ENCODE peak calls at places on chromosomes 5 and 9, in six cellular contexts. M is H1, Q is GM12878, L is sigmoid colon, C is A549, B is ovary. F is an unnamed sample.
A peak's percentile ranks its signal among the peaks of the same experiment; 100 is the strongest.

GRCh38 chr9:123550012-123550411 is 194.0 kb downstream of the CRB2 start:
- DNase-seq in L (no peak), M (no peak), B (no peak), C (no peak), Q (no peak), F (no peak)

GRCh38 chr9:110382731-110383130 is 45.1 kb upstream of the TXNDC8 start:
- DNase-seq in L (no peak), C (no peak), B (no peak), Q (no peak), M (no peak), F (no peak)

GRCh38 chr5:9529041-9529480 is 16.8 kb downstream of the SEMA5A start:
- DNase-seq in Q (no peak), B (no peak), C (no peak), M (no peak), L (no peak), F (peak; percentile 19)

GRCh38 chr9:37582548-37583157 is 6.5 kb upstream of the FBXO10 start:
- DNase-seq in B (no peak), Q (no peak), M (no peak), L (no peak), C (peak; percentile 43), F (no peak)

GRCh38 chr9:132547976-132548730 is 34.3 kb upstream of the BARHL1 start:
- DNase-seq in B (no peak), M (no peak), L (no peak), C (no peak), Q (no peak), F (no peak)

GRCh38 chr5:135667662-135668061 is 88.9 kb upstream of the CXCL14 start:
- DNase-seq in M (no peak), C (no peak), B (no peak), L (no peak), Q (no peak), F (no peak)

GRCh38 chr9:95509851-95510529 is 6.8 kb downstream of the PTCH1 start:
- DNase-seq in M (no peak), Q (no peak), C (no peak), B (peak; percentile 57), L (no peak), F (peak; percentile 36)

GRCh38 chr5:172862165-172862801 is 28.2 kb downstream of the ERGIC1 start:
- DNase-seq in B (no peak), M (no peak), C (no peak), L (no peak), Q (no peak), F (no peak)

GRCh38 chr9:27471789-27472585 is 52.1 kb upstream of the IFNK start:
- DNase-seq in B (peak; percentile 61), C (no peak), M (no peak), Q (no peak), L (no peak), F (no peak)

GRCh38 chr9:27856054-27856453 is 282.8 kb upstream of the C9orf72 start:
- DNase-seq in M (no peak), L (no peak), C (no peak), Q (no peak), B (no peak), F (no peak)

GRCh38 chr9:120477534-120478001 is 102.4 kb downstream of the CDK5RAP2 start:
- DNase-seq in C (peak; percentile 54), L (peak; percentile 68), B (peak; percentile 73), M (peak; percentile 29), Q (no peak), F (peak; percentile 53)

GRCh38 chr5:92147263-92147662 is 764.1 kb upstream of the ARRDC3 start:
- DNase-seq in L (no peak), M (no peak), C (no peak), B (no peak), Q (no peak), F (no peak)

GRCh38 chr9:37949576-37949975 is 45.6 kb upstream of the SLC25A51 start:
- DNase-seq in C (peak; percentile 33), Q (no peak), M (no peak), B (no peak), L (no peak), F (no peak)

GRCh38 chr9:20028849-20029231 is 240.0 kb upstream of the SLC24A2 start:
- DNase-seq in L (no peak), B (no peak), C (no peak), Q (no peak), M (no peak), F (no peak)

GRCh38 chr9:127333326-127334064 is 63.5 kb upstream of the SLC2A8 start:
- DNase-seq in M (no peak), L (no peak), Q (no peak), B (peak; percentile 50), C (no peak), F (no peak)

GRCh38 chr5:68303038-68303738 is 87.6 kb downstream of the PIK3R1 start:
- DNase-seq in B (no peak), Q (peak; percentile 55), C (no peak), L (no peak), M (no peak), F (no peak)

GRCh38 chr5:59221769-59222168 is 638.9 kb downstream of the RAB3C start:
- DNase-seq in M (no peak), L (no peak), C (no peak), Q (no peak), B (no peak), F (no peak)

GRCh38 chr9:94443039-94443722 is 111.7 kb upstream of the PCAT7 start:
- DNase-seq in C (no peak), M (no peak), L (no peak), Q (no peak), B (no peak), F (no peak)

GRCh38 chr9:136694163-136694864 is 7.1 kb upstream of the AGPAT2 start:
- DNase-seq in B (peak; percentile 54), L (no peak), C (peak; percentile 90), M (no peak), Q (no peak), F (peak; percentile 80)

GRCh38 chr5:61732796-61733195 is 400.7 kb downstream of the ZSWIM6 start:
- DNase-seq in B (peak; percentile 41), C (no peak), L (no peak), M (no peak), Q (no peak), F (no peak)

GRCh38 chr5:61732376-61732775 is 400.3 kb downstream of the ZSWIM6 start:
- DNase-seq in M (no peak), B (peak; percentile 67), L (no peak), C (no peak), Q (no peak), F (no peak)

GRCh38 chr5:61734001-61734400 is 401.9 kb downstream of the ZSWIM6 start:
- DNase-seq in Q (no peak), B (no peak), M (no peak), C (no peak), L (no peak), F (no peak)

GRCh38 chr5:61731946-61732314 is 399.9 kb downstream of the ZSWIM6 start:
- DNase-seq in M (no peak), Q (no peak), B (no peak), C (no peak), L (no peak), F (no peak)

DNA sequence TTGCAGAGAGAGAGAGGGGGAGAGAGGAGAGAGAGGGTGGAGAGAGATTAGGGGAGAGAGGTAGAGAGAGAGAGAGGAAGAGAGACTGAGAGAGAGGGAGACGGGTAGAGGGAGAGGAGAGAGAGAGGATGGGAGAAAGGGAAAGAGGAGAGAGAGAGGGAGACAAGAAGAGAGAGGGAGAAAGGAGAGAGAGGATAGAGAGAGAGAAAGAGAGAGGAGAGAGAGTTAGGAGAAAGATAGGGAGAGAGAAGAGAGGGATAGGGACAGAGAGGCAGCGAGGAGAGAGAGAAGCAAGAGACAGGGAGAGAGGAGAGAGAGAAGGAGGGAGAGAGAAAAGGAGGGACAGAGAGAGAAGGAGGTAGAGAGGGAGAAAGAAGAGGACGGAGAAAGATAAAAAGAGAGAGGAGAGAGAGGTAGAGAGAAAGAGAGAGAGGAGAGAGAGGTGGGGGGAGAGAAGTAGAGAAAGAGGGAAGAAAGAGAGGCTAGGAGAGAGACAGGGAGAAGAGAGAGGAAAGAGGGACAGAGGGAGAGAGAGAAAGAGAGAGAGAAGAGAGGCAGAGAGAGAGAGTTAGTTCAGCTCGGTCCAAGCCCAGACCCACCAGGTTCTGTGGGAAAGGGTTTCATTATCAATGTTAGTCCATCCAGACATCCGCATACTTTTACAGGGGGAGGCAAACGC is 399.3 kb downstream of the ZSWIM6 start:
- DNase-seq in M (no peak), L (no peak), C (no peak), Q (no peak), B (peak; percentile 40), F (no peak)
- TF ChIP-seq POLR2A in M (no peak), L (no peak), C (no peak), Q (no peak), B (no peak), F (no peak)

GRCh38 chr5:122906768-122907167 is 61.4 kb downstream of the SNX24 start:
- DNase-seq in B (no peak), Q (no peak), C (no peak), L (no peak), M (no peak), F (no peak)

GRCh38 chr5:122896598-122897282 is 51.3 kb downstream of the SNX24 start:
- DNase-seq in Q (no peak), C (no peak), B (no peak), M (no peak), L (no peak), F (no peak)

GRCh38 chr5:122902263-122902662 is 56.9 kb downstream of the SNX24 start:
- DNase-seq in B (no peak), M (no peak), Q (no peak), L (no peak), C (no peak), F (no peak)

GRCh38 chr5:122897283-122897602 is 51.8 kb downstream of the SNX24 start:
- DNase-seq in Q (no peak), C (no peak), B (no peak), M (no peak), L (no peak), F (no peak)

DNA sequence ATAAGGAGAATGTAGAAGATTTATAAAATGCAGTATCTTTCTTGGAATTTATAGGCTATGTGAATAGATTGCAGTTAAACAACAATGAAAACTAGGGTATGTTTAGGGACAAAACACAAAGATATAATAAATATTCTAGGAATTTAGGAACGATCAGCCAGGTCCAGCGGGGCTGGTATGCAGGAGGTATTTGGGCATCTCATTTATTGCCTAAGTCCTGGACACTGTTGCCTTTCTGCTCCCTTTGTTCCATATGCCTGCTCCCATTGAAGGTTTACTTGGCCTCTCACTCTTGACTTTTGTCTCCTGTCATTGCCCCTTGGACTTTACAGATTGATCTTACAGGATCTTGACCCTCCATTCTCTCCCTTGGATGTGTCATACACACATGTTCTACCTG is 55.9 kb downstream of the SNX24 start:
- DNase-seq in C (no peak), B (no peak), Q (no peak), L (no peak), M (no peak), F (no peak)
- TF ChIP-seq EP300 in C (no peak), B (no peak), Q (no peak), L (no peak), M (no peak), F (no peak)

DNA sequence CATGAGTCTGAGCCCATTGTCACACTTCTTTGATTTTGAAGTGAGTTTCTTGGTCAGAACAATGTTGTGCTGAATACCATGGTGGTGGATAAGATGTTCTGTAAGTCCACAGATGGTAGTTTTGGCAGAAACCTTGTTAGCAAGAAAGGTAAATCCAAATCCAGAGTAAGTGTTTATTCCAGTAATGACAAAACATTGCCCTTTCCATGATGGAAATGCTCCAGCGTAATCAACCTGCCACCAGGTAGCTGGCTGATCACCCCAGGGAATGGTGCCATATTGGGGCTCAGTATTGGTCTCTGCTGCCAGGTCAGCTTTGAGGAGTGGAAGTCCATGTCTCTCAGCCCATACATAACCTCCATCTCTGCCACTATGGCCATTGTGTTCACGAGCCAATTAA is 54.7 kb upstream of the DAPK1 start:
- DNase-seq in M (no peak), Q (no peak), C (no peak), L (no peak), B (no peak), F (no peak)
- TF ChIP-seq POLR2A in M (no peak), Q (no peak), C (no peak), L (no peak), B (no peak), F (no peak)

GRCh38 chr5:153613143-153613542 is 122.7 kb downstream of the GRIA1 start:
- DNase-seq in B (no peak), Q (no peak), C (no peak), M (no peak), L (no peak), F (no peak)
- TF ChIP-seq EP300 in B (no peak), Q (no peak), C (no peak), M (no peak), L (no peak), F (no peak)